ENCODE peak calls at places on chromosomes 11 and 22, in six cellular contexts. W is right atrium auricular region, Y is heart right ventricle, L is mammary epithelial cell, U is gastrocnemius medialis, G is tibial nerve. T is an unnamed sample.

GRCh38 chr22:49918911-49919881 is 762 bp downstream of the CRELD2 start:
- DNase-seq in L (no peak), W (no peak), G (no peak), U (no peak), Y (no peak), T (peak; percentile 69)

GRCh38 chr22:16969508-16970327 is 38.3 kb downstream of the GAB4 start:
- DNase-seq in L (no peak), U (no peak), G (no peak), W (peak; percentile 43), Y (no peak), T (no peak)

GRCh38 chr22:26903030-26903856 is 245.9 kb downstream of the MIAT start:
- DNase-seq in G (no peak), Y (no peak), U (no peak), W (no peak), L (no peak), T (no peak)

GRCh38 chr11:47723041-47723440 is 7.9 kb upstream of the AGBL2 start:
- DNase-seq in W (no peak), L (no peak), G (no peak), Y (no peak), U (peak; percentile 42), T (no peak)

GRCh38 chr11:55719608-55720160 is 53.6 kb upstream of the OR5D13 start:
- DNase-seq in L (no peak), G (no peak), W (no peak), Y (no peak), U (no peak), T (no peak)

GRCh38 chr11:110176366-110177056 is 83.3 kb downstream of the ZC3H12C start:
- DNase-seq in Y (no peak), G (no peak), U (no peak), L (no peak), W (peak; percentile 43), T (no peak)

GRCh38 chr11:107598225-107599139 is 7.5 kb downstream of the ELMOD1 start:
- DNase-seq in L (no peak), G (no peak), Y (no peak), U (no peak), W (no peak), T (no peak)

GRCh38 chr22:33391298-33391697 is 333.1 kb upstream of the SYN3 start:
- DNase-seq in U (no peak), W (no peak), G (no peak), Y (no peak), L (no peak), T (no peak)

GRCh38 chr22:22825213-22825593 is 62.4 kb upstream of the IGLL5 start:
- DNase-seq in U (no peak), Y (no peak), L (no peak), G (no peak), W (no peak), T (no peak)

DNA sequence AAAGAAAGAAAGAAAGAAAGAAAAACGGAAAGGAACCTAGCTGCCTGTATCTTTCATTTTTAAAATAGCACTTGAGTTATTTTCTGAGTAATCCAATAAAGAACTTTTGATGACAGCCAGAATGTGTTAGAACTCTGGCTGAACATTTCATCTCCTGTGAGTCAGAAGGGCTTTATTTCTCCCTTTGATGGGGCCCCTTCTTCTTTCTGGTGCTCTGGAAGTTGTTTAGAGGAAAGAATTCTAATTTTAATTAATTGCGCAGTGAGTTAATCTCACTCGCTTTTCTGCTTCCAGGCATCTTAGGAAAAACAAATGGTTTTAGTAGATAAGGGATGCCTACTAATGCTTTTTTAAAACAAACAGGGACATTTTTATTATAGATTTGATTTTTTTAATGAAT is 57.9 kb downstream of the COMMD9 start:
- DNase-seq in L (no peak), G (no peak), W (no peak), Y (no peak), U (no peak), T (no peak)
- H3K27ac ChIP-seq in L (no peak overlapping the region), G (no peak overlapping the region), W (no peak overlapping the region), Y (no peak overlapping the region), U (no peak overlapping the region), T (no peak overlapping the region)

DNA sequence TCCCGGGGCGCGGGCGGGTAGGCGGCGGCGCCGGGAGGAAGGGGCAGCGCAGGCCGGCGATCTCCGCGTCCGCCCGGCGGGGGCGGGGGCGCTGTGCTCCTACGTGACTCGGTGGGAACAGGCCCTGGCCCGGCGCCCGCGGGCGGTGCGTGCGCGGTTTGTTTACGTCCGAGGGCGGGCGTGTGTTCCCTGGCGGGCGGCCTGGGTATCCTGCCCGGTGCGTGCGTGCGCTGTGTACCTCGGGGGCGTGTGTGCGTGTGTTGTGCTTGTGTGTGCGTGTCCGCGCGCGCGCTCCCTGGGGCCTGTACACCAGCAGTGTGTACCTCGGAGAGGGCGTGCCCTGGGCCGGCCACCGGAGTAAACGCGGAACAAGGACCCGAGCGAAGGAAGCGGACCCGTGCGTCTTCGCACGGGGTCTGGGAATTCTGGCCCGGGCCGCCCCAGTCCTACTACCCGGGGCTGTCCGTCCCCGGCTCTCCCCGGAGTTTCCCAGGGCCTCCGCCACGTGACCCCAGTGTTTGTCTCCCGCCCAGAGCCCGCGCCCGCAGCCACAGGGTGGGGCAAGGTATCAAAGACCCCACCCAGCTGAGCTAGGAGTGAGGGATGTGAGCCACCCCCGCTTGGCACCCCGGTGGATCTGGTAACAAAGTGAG is 769 bp downstream of the MAFF start:
- DNase-seq in L (peak; percentile 76), U (peak; percentile 94), Y (peak; percentile 87), W (peak; percentile 93), G (peak; percentile 88), T (peak; percentile 96)
- TF ChIP-seq CTCF in L (peak; percentile 11), U (peak; percentile 43), Y (peak; percentile 17), W (peak; percentile 51), G (peak; percentile 64), T (peak; percentile 36)

DNA sequence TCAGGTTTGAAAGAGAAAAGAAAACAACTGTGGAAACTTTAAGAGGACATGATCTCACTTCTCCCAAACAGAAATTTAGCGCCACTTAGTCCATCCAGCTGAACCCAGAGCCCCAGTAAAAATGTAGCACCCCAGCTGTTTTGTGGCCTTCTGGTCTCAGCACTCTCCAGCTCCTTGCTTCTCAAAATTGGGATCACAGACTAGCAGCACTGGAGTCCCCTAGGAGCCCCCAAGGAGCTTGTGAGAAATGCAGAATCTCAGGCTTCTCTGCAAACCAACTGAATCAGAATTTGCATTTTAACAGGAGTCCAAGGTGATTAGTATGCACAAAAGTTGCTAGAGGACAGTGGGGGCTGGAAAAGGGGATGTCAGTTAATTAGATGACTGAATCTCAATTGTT is 89.8 kb upstream of the FIBIN start:
- DNase-seq in Y (no peak), G (no peak), U (no peak), L (no peak), W (no peak), T (no peak)
- H3K4me1 ChIP-seq in Y (no peaks in the 10 kb centered on the region), G (no peaks in the 10 kb centered on the region), U (no peaks in the 10 kb centered on the region), L (no peaks in the 10 kb centered on the region), W (no peaks in the 10 kb centered on the region), T (peaks cover 20% of the 10 kb centered on the region)

DNA sequence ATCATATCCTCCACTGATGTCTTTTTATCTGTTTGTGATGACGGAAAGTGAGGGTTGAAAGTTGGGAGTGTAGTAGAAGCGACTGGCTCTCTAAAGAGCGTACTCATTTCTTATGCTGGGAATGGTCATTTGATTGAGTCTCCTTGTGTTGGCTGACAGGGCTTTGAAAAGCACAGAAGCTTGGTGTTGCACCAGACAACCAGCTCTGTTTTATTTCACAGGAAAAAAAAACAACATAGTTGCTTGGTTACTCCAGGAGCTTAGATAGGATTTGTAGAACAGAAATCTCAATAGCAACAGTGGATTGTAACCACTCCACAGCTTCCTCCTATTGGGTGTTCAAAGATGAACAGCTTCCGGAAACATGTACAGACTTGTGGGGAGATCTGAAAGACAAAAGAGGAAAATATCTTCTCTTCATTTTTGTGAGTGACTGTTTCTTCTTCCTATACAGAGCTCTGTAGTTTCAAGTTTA is 2.7 kb downstream of the RBM14 start:
- DNase-seq in L (peak; percentile 90), W (no peak), Y (no peak), G (no peak), U (no peak), T (no peak)
- H3K27ac ChIP-seq in L (peak overlapping the region; percentile 92), W (peak overlapping the region; percentile 99), Y (peak overlapping the region; percentile 93), G (peak overlapping the region; percentile 96), U (peak overlapping the region; percentile 95), T (peak overlapping the region; percentile 96)

GRCh38 chr11:29530961-29531360 is 485.9 kb downstream of the KCNA4 start:
- DNase-seq in U (no peak), L (no peak), W (no peak), G (no peak), Y (no peak), T (no peak)

GRCh38 chr11:29527391-29527936 is 489.4 kb downstream of the KCNA4 start:
- DNase-seq in Y (no peak), U (no peak), G (no peak), L (peak; percentile 82), W (no peak), T (no peak)
- TF ChIP-seq CTCF in Y (no peak), U (no peak), G (no peak), L (peak; percentile 77), W (peak; percentile 47), T (no peak)

T was measured in tibial artery.